ENCODE peak calls at places on chromosome 11, in ten cellular contexts. R is body of pancreas; E is AG08395; I is pancreas; O is stimulated activated CD4-positive, alpha-beta T cell treated with anti-CD3 and anti-CD28 coated beads, Interleukin-12 subunit alpha, Interleukin-12 subunit beta, amount 100 ng/mL, for 48 hours; U is EL; W is AG09309; X is mucosa of gallbladder; V is upper lobe of right lung; C is T-helper 1 cell. L is an unnamed sample.

GRCh38 chr11:4118107-4118506 is 23.5 kb downstream of the RRM1 start:
- DNase-seq in R (no peak), V (no peak), W (no peak), O (no peak), I (no peak), X (no peak), C (no peak), E (peak), U (peak), L (no peak)

GRCh38 chr11:96338910-96339703 is 3.9 kb downstream of the MAML2 start:
- DNase-seq in X (no peak), I (no peak), W (no peak), U (peak), E (no peak), V (peak), R (no peak), O (no peak), C (no peak), L (no peak)

GRCh38 chr11:107609384-107610218 is 18.7 kb downstream of the ELMOD1 start:
- DNase-seq in E (no peak), C (no peak), R (no peak), W (no peak), U (no peak), O (no peak), V (no peak), I (no peak), X (no peak), L (no peak)

GRCh38 chr11:93234602-93235207 is 36.9 kb upstream of the SLC36A4 start:
- DNase-seq in I (peak), O (peak), C (peak), V (peak), W (peak), X (peak), U (peak), R (peak), E (peak), L (peak)

GRCh38 chr11:75303544-75304224 is 47.8 kb downstream of the ARRB1 start:
- DNase-seq in W (no peak), U (no peak), X (no peak), C (no peak), V (no peak), O (no peak), R (no peak), E (no peak), I (no peak), L (no peak)

GRCh38 chr11:113986351-113987140 is 11.6 kb downstream of the HTR3A start:
- DNase-seq in W (no peak), O (no peak), X (no peak), I (no peak), V (no peak), R (no peak), U (no peak), E (no peak), C (no peak), L (no peak)

GRCh38 chr11:114284021-114284420 is 12.2 kb upstream of the NNMT start:
- DNase-seq in V (no peak), R (peak), O (no peak), I (peak), X (peak), U (no peak), E (no peak), C (no peak), W (no peak), L (no peak)

GRCh38 chr11:65782816-65783228 is 2.0 kb upstream of the AP5B1 start:
- DNase-seq in X (no peak), E (no peak), O (no peak), I (peak), R (no peak), V (peak), W (no peak), C (no peak), U (no peak), L (no peak)

GRCh38 chr11:99320769-99321290 is 300.1 kb downstream of the CNTN5 start:
- DNase-seq in W (no peak), R (no peak), X (no peak), I (no peak), O (no peak), U (no peak), C (no peak), V (no peak), E (no peak), L (no peak)

GRCh38 chr11:88352139-88352538 is 14.6 kb upstream of the CTSC start:
- DNase-seq in E (peak), W (peak), X (no peak), O (no peak), V (no peak), R (peak), U (peak), C (no peak), I (no peak), L (no peak)

GRCh38 chr11:108606495-108607160 is 13.1 kb upstream of the EXPH5 start:
- DNase-seq in C (no peak), V (no peak), W (no peak), E (no peak), U (no peak), O (no peak), R (no peak), I (no peak), X (no peak), L (no peak)

GRCh38 chr11:44839458-44840084 is 111.1 kb downstream of the TP53I11 start:
- DNase-seq in E (no peak), C (no peak), I (no peak), R (no peak), V (no peak), W (no peak), U (no peak), O (no peak), X (no peak), L (no peak)

GRCh38 chr11:116180806-116181600 is 591.8 kb downstream of the BUD13 start:
- DNase-seq in C (no peak), W (no peak), O (no peak), I (no peak), R (no peak), X (no peak), E (no peak), U (no peak), V (no peak), L (no peak)

GRCh38 chr11:27582686-27583085 is 76.1 kb upstream of the LIN7C start:
- DNase-seq in O (no peak), I (no peak), W (no peak), E (no peak), U (no peak), X (no peak), R (no peak), V (no peak), C (no peak), L (no peak)

GRCh38 chr11:125489166-125489565 is 6.9 kb downstream of the FEZ1 start:
- DNase-seq in V (no peak), I (no peak), O (no peak), U (no peak), X (no peak), R (no peak), E (no peak), W (no peak), C (no peak), L (no peak)

GRCh38 chr11:72102162-72102561 is 935 bp downstream of the LAMTOR1 start:
- DNase-seq in E (no peak), W (no peak), U (no peak), C (no peak), R (no peak), V (no peak), I (no peak), O (no peak), X (no peak), L (no peak)

GRCh38 chr11:1488575-1489180 is 2.1 kb upstream of the MOB2 start:
- DNase-seq in O (no peak), E (no peak), R (no peak), U (no peak), V (peak), W (no peak), X (no peak), C (no peak), I (no peak), L (no peak)

GRCh38 chr11:43944761-43945311 is 2.4 kb downstream of the C11orf96 start:
- DNase-seq in X (peak), W (no peak), I (peak), C (peak), E (peak), O (peak), R (peak), U (peak), V (peak), L (peak)

GRCh38 chr11:122215244-122215992 is 99.4 kb upstream of the BLID start:
- DNase-seq in U (peak), W (peak), C (no peak), X (peak), I (peak), E (peak), O (no peak), V (peak), R (peak), L (peak)

GRCh38 chr11:13669544-13670488 is 1.3 kb downstream of the FAR1 start:
- DNase-seq in U (peak), W (no peak), O (peak), V (no peak), C (no peak), I (no peak), E (peak), R (no peak), X (no peak), L (no peak)

GRCh38 chr11:74090701-74091100 is 80.1 kb downstream of the C2CD3 start:
- DNase-seq in W (no peak), O (no peak), U (no peak), X (no peak), C (no peak), I (no peak), E (no peak), V (no peak), R (no peak), L (no peak)

GRCh38 chr11:68066742-68067141 is 27.9 kb downstream of the TCIRG1 start:
- DNase-seq in R (no peak), X (no peak), I (no peak), W (peak), E (no peak), V (no peak), U (no peak), O (no peak), C (no peak), L (no peak)

GRCh38 chr11:86954288-86955110 is 696 bp downstream of the FZD4 start:
- DNase-seq in C (no peak), W (no peak), E (no peak), V (peak), O (no peak), X (peak), I (peak), U (peak), R (peak), L (no peak)

GRCh38 chr11:87263439-87263838 is 225.7 kb downstream of the TMEM135 start:
- DNase-seq in E (no peak), V (no peak), O (no peak), R (no peak), U (no peak), X (no peak), C (no peak), I (no peak), W (no peak), L (no peak)

GRCh38 chr11:126350811-126351210 is 4.7 kb upstream of the ST3GAL4 start:
- DNase-seq in O (no peak), E (no peak), R (no peak), W (no peak), X (no peak), I (no peak), U (no peak), C (no peak), V (no peak), L (no peak)

GRCh38 chr11:76102772-76103171 is 103.5 kb downstream of the WNT11 start:
- DNase-seq in R (peak), C (no peak), E (no peak), V (no peak), U (no peak), O (no peak), W (no peak), I (peak), X (no peak), L (no peak)

GRCh38 chr11:1163321-1163910 is 5.7 kb downstream of the MUC5AC start:
- DNase-seq in I (no peak), E (no peak), C (no peak), U (no peak), V (peak), O (no peak), R (no peak), W (no peak), X (no peak), L (no peak)

GRCh38 chr11:77633856-77634425 is 3.7 kb downstream of the CLNS1A start:
- DNase-seq in E (no peak), R (peak), W (no peak), X (no peak), O (no peak), I (no peak), U (no peak), C (no peak), V (peak), L (no peak)

GRCh38 chr11:1830119-1830499 is 4.7 kb upstream of the SYT8 start:
- DNase-seq in W (no peak), I (peak), C (no peak), V (no peak), R (no peak), U (no peak), O (no peak), E (no peak), X (no peak), L (no peak)

GRCh38 chr11:721913-722811 is 16.1 kb downstream of the EPS8L2 start:
- DNase-seq in C (peak), W (no peak), I (peak), X (no peak), V (peak), U (no peak), R (no peak), O (no peak), E (no peak), L (no peak)

GRCh38 chr11:45610627-45611026 is 54.8 kb downstream of the CHST1 start:
- DNase-seq in O (no peak), E (no peak), C (no peak), U (no peak), R (no peak), I (no peak), X (no peak), V (no peak), W (no peak), L (no peak)

L was measured in T1000.